ENCODE peak calls at places on chromosomes 3 and 15, in four cellular contexts. U is cardiac muscle cell, H is posterior cingulate gyrus, R is activated T-cell treated with anti-CD3 and anti-CD28 coated beads for 1 hour. S is an unnamed sample.

GRCh38 chr3:54653456-54654195 is 274.2 kb downstream of the LRTM1 start:
- DNase-seq in U (no peak), H (no peak), R (no peak), S (no peak)

GRCh38 chr15:87461621-87462020 is 794.9 kb downstream of the NTRK3 start:
- DNase-seq in U (no peak), H (no peak), R (no peak), S (no peak)

GRCh38 chr3:12766541-12766940 is 7.5 kb upstream of the TMEM40 start:
- DNase-seq in U (no peak), H (no peak), R (no peak), S (no peak)

GRCh38 chr3:158492685-158493084 is 78.3 kb upstream of the MLF1 start:
- DNase-seq in U (no peak), H (no peak), R (no peak), S (no peak)

GRCh38 chr15:100335335-100335999 is 6.3 kb downstream of the ADAMTS17 start:
- DNase-seq in U (no peak), H (no peak), R (no peak), S (no peak)

GRCh38 chr3:113747719-113748046 is 848 bp downstream of the ATP6V1A start:
- DNase-seq in U (peak; percentile 23), H (no peak), R (no peak), S (no peak)

GRCh38 chr3:31661286-31661685 is 128.6 kb downstream of the STT3B start:
- DNase-seq in U (no peak), H (no peak), R (no peak), S (no peak)

GRCh38 chr3:128173849-128174248 is 20.6 kb downstream of the EEFSEC start:
- DNase-seq in U (peak; percentile 77), H (no peak), R (no peak), S (no peak)

GRCh38 chr3:122105626-122106025 is 50.5 kb downstream of the CD86 start:
- DNase-seq in U (no peak), H (no peak), R (no peak), S (no peak)

GRCh38 chr3:20321391-20322047 is 135.5 kb upstream of the SGO1 start:
- DNase-seq in U (no peak), H (no peak), R (no peak), S (no peak)

GRCh38 chr15:56744701-56745683 is 11.7 kb upstream of the ZNF280D start:
- DNase-seq in U (no peak), H (no peak), R (no peak), S (no peak)

GRCh38 chr15:96789999-96790398 is 459.5 kb downstream of the NR2F2 start:
- DNase-seq in U (no peak), H (no peak), R (no peak), S (no peak)

GRCh38 chr15:76376816-76377215 is 40.2 kb downstream of the ISL2 start:
- DNase-seq in U (peak; percentile 16), H (no peak), R (no peak), S (no peak)

GRCh38 chr3:195246608-195247007 is 24.4 kb downstream of the XXYLT1 start:
- DNase-seq in U (no peak), H (peak; percentile 38), R (no peak), S (no peak)

GRCh38 chr3:127422663-127423375 is 135.0 kb upstream of the PRR20G start:
- DNase-seq in U (no peak), H (peak; percentile 46), R (no peak), S (no peak)

GRCh38 chr3:94413721-94414106 is 350.9 kb downstream of the NSUN3 start:
- DNase-seq in U (no peak), H (no peak), R (no peak), S (no peak)

GRCh38 chr3:153260681-153261080 is 98.7 kb downstream of the RAP2B start:
- DNase-seq in U (no peak), H (no peak), R (no peak), S (no peak)

GRCh38 chr15:45064386-45064785 is 41.4 kb downstream of the SORD start:
- DNase-seq in U (no peak), H (no peak), R (no peak), S (no peak)

GRCh38 chr3:115784739-115785571 is 161.6 kb downstream of the GAP43 start:
- DNase-seq in U (peak; percentile 15), H (no peak), R (no peak), S (no peak)

GRCh38 chr3:171376125-171376947 is 83.9 kb downstream of the TNIK start:
- DNase-seq in U (no peak), H (no peak), R (no peak), S (no peak)

GRCh38 chr3:106824856-106825255 is 552.4 kb upstream of the CCDC54 start:
- DNase-seq in U (peak; percentile 12), H (no peak), R (no peak), S (no peak)

GRCh38 chr3:182424006-182424405 is 369.3 kb upstream of the ATP11B start:
- DNase-seq in U (no peak), H (no peak), R (no peak), S (no peak)

GRCh38 chr15:72178976-72179585 is 18.5 kb downstream of the GRAMD2A start:
- DNase-seq in U (no peak), H (no peak), R (no peak), S (no peak)

GRCh38 chr15:89399390-89400120 is 64.9 kb upstream of the POLG start:
- DNase-seq in U (peak; percentile 39), H (no peak), R (no peak), S (no peak)

GRCh38 chr3:21860657-21861056 is 109.6 kb upstream of the ZNF385D start:
- DNase-seq in U (no peak), H (no peak), R (no peak), S (no peak)

GRCh38 chr15:76340198-76340801 is 3.7 kb downstream of the ISL2 start:
- DNase-seq in U (peak; percentile 49), H (no peak), R (no peak), S (no peak)

GRCh38 chr3:101976473-101976872 is 127.2 kb downstream of the NFKBIZ start:
- DNase-seq in U (peak; percentile 75), H (no peak), R (no peak), S (no peak)

GRCh38 chr15:87716422-87716821 is 540.1 kb downstream of the NTRK3 start:
- DNase-seq in U (no peak), H (no peak), R (no peak), S (no peak)

GRCh38 chr15:86362556-86362955 is 282.9 kb downstream of the AGBL1 start:
- DNase-seq in U (no peak), H (no peak), R (no peak), S (no peak)

GRCh38 chr15:46955576-46955975 is 761.7 kb upstream of the SEMA6D start:
- DNase-seq in U (no peak), H (no peak), R (no peak), S (no peak)

GRCh38 chr3:188863999-188864406 is 307.8 kb upstream of the TPRG1 start:
- DNase-seq in U (no peak), H (no peak), R (no peak), S (no peak)

GRCh38 chr15:25470230-25470629 is 31.4 kb upstream of the UBE3A start:
- DNase-seq in U (no peak), H (no peak), R (no peak), S (no peak)

GRCh38 chr3:193982258-193982659 is 153.7 kb upstream of the HES1 start:
- DNase-seq in U (no peak), H (peak; percentile 35), R (no peak), S (peak; percentile 37)

GRCh38 chr15:33200903-33201302 is 6.4 kb upstream of the FMN1 start:
- DNase-seq in U (no peak), H (no peak), R (no peak), S (no peak)

GRCh38 chr3:127457746-127458145 is 132.8 kb downstream of the TPRA1 start:
- DNase-seq in U (no peak), H (no peak), R (no peak), S (no peak)

GRCh38 chr15:67720556-67721175 is 104.6 kb upstream of the SKOR1 start:
- DNase-seq in U (no peak), H (no peak), R (no peak), S (no peak)

GRCh38 chr3:171234298-171235020 is 207.9 kb upstream of the SLC2A2 start:
- DNase-seq in U (no peak), H (peak; percentile 24), R (no peak), S (no peak)